ENCODE peak calls at places on chromosomes 7 and 10, in eight cellular contexts. X is chondrocyte; K is GM04504; F is T-helper 17 cell; R is astrocyte of the hippocampus; U is activated T-cell treated with anti-CD3 and anti-CD28 coated beads, Interleukin-2, amount 50 U/mL, for 72 hours; M is NCI-H1105; E is activated CD8-positive, alpha-beta memory T cell treated with anti-CD3 and anti-CD28 coated beads for 48 hours. L is an unnamed sample.

GRCh38 chr10:35735412-35735811 is 93.3 kb upstream of the FZD8 start:
- DNase-seq in X (no peak), K (peak), U (no peak), F (no peak), R (peak), E (no peak), M (no peak), L (no peak)

GRCh38 chr7:121041516-121042148 is 53.1 kb downstream of the CPED1 start:
- DNase-seq in X (no peak), M (no peak), F (no peak), E (no peak), U (no peak), R (no peak), K (no peak), L (no peak)

GRCh38 chr7:24851791-24852190 is 94.5 kb upstream of the GSDME start:
- DNase-seq in K (no peak), E (no peak), X (no peak), R (no peak), M (no peak), U (peak), F (no peak), L (no peak)

GRCh38 chr10:43409385-43410109 is 561 bp upstream of the HNRNPF start:
- DNase-seq in U (peak), X (no peak), E (no peak), F (peak), R (no peak), K (no peak), M (no peak), L (peak)

GRCh38 chr10:48451969-48452878 is 145.7 kb downstream of the MAPK8 start:
- DNase-seq in E (no peak), K (no peak), R (no peak), F (no peak), M (no peak), X (no peak), U (no peak), L (no peak)

GRCh38 chr10:31749981-31750850 is 178.4 kb downstream of the ARHGAP12 start:
- DNase-seq in K (no peak), F (no peak), X (no peak), E (no peak), R (peak), M (peak), U (no peak), L (peak)

GRCh38 chr10:103504181-103504783 is 10.8 kb downstream of the NEURL1 start:
- DNase-seq in F (no peak), U (peak), K (no peak), R (peak), X (peak), E (no peak), M (no peak), L (no peak)

GRCh38 chr7:16816820-16817219 is 12.0 kb upstream of the AGR2 start:
- DNase-seq in R (no peak), U (no peak), F (no peak), K (no peak), M (no peak), E (no peak), X (no peak), L (no peak)

GRCh38 chr7:46568420-46569116 is 647.5 kb upstream of the IGFBP3 start:
- DNase-seq in R (no peak), M (no peak), F (no peak), K (no peak), E (no peak), X (no peak), U (no peak), L (no peak)

GRCh38 chr10:75542902-75543301 is 111.5 kb downstream of the LRMDA start:
- DNase-seq in U (no peak), R (peak), E (no peak), K (peak), F (no peak), M (no peak), X (no peak), L (no peak)

L was measured in COR-L47.